ENCODE peak calls at places on chromosome 9, in seven cellular contexts. M, V, Y, H, F, G and C are unnamed samples. For H3K4me1, the result is how much of the 10 kb centered on the place peaks cover.

GRCh38 chr9:12777149-12778010 is 2.6 kb downstream of the LURAP1L start:
- DNase-seq in M (no peak), V (no peak), Y (no peak), H (no peak), F (no peak), G (no peak), C (no peak)

GRCh38 chr9:108363321-108363720 is 492.5 kb downstream of the ACTL7B start:
- DNase-seq in M (no peak), V (no peak), Y (no peak), H (no peak), F (no peak), G (no peak), C (no peak)

GRCh38 chr9:70791936-70792335 is 329.5 kb downstream of the TRPM3 start:
- DNase-seq in M (no peak), V (no peak), Y (no peak), H (no peak), F (no peak), G (no peak), C (no peak)

GRCh38 chr9:629136-629535 is 212.4 kb upstream of the DMRT1 start:
- DNase-seq in M (no peak), V (no peak), Y (no peak), H (no peak), F (no peak), G (no peak), C (no peak)

GRCh38 chr9:135567311-135567710 is 5.8 kb downstream of the PAEP start:
- DNase-seq in M (no peak), V (no peak), Y (no peak), H (no peak), F (no peak), G (no peak), C (no peak)

GRCh38 chr9:69937358-69937757 is 106.3 kb upstream of the MAMDC2 start:
- DNase-seq in M (no peak), V (no peak), Y (peak), H (no peak), F (no peak), G (no peak), C (no peak)

GRCh38 chr9:83327323-83327722 is 210.9 kb downstream of the FRMD3 start:
- DNase-seq in M (no peak), V (peak), Y (peak), H (no peak), F (no peak), G (no peak), C (no peak)

GRCh38 chr9:110446171-110446570 is 108.5 kb upstream of the TXNDC8 start:
- DNase-seq in M (no peak), V (no peak), Y (no peak), H (no peak), F (no peak), G (no peak), C (no peak)

GRCh38 chr9:13430717-13431116 is 151.2 kb upstream of the MPDZ start:
- DNase-seq in M (no peak), V (no peak), Y (no peak), H (no peak), F (no peak), G (no peak), C (no peak)

GRCh38 chr9:110444911-110445310 is 107.2 kb upstream of the TXNDC8 start:
- DNase-seq in M (no peak), V (no peak), Y (no peak), H (no peak), F (no peak), G (no peak), C (no peak)

GRCh38 chr9:126326228-126327015 is at the start of gene MVB12B:
- DNase-seq in M (no peak), V (no peak), Y (peak), H (peak), F (no peak), G (no peak), C (peak)

GRCh38 chr9:5529683-5530221 is 19.4 kb downstream of the PDCD1LG2 start:
- DNase-seq in M (no peak), V (no peak), Y (peak), H (no peak), F (peak), G (no peak), C (no peak)

GRCh38 chr9:114289571-114290481 is 33.1 kb upstream of the ORM1 start:
- DNase-seq in M (no peak), V (no peak), Y (no peak), H (no peak), F (no peak), G (peak), C (no peak)

GRCh38 chr9:5838884-5839571 is 6.1 kb upstream of the ERMP1 start:
- DNase-seq in M (no peak), V (no peak), Y (peak), H (peak), F (no peak), G (no peak), C (peak)

GRCh38 chr9:131095666-131096489 is 453 bp upstream of the AIF1L start:
- DNase-seq in M (peak), V (peak), Y (peak), H (no peak), F (no peak), G (no peak), C (peak)

GRCh38 chr9:90034071-90034470 is 429.3 kb downstream of the GADD45G start:
- DNase-seq in M (no peak), V (no peak), Y (no peak), H (no peak), F (no peak), G (no peak), C (no peak)

GRCh38 chr9:97853056-97853843 is at the start of gene FOXE1:
- DNase-seq in M (no peak), V (no peak), Y (peak), H (no peak), F (no peak), G (no peak), C (no peak)

GRCh38 chr9:14283276-14283675 is 30.7 kb downstream of the NFIB start:
- DNase-seq in M (no peak), V (no peak), Y (no peak), H (no peak), F (no peak), G (no peak), C (peak)

GRCh38 chr9:129944501-129945116 is 98.4 kb downstream of the FNBP1 start:
- DNase-seq in M (no peak), V (no peak), Y (no peak), H (no peak), F (no peak), G (no peak), C (no peak)

GRCh38 chr9:135137398-135137832 is 49.9 kb downstream of the OLFM1 start:
- DNase-seq in M (no peak), V (no peak), Y (no peak), H (no peak), F (no peak), G (no peak), C (peak)

GRCh38 chr9:12716823-12717222 is 23.6 kb downstream of the TYRP1 start:
- DNase-seq in M (no peak), V (no peak), Y (no peak), H (no peak), F (no peak), G (no peak), C (no peak)

GRCh38 chr9:28782630-28783029 is 1209.3 kb upstream of the C9orf72 start:
- DNase-seq in M (no peak), V (no peak), Y (peak), H (no peak), F (no peak), G (no peak), C (no peak)

GRCh38 chr9:132074736-132075135 is 4.9 kb downstream of the MED27 start:
- DNase-seq in M (no peak), V (no peak), Y (no peak), H (no peak), F (no peak), G (peak), C (peak)

GRCh38 chr9:111572945-111573604 is 26.4 kb downstream of the PTGR1 start:
- DNase-seq in M (no peak), V (peak), Y (no peak), H (no peak), F (no peak), G (no peak), C (peak)

DNA sequence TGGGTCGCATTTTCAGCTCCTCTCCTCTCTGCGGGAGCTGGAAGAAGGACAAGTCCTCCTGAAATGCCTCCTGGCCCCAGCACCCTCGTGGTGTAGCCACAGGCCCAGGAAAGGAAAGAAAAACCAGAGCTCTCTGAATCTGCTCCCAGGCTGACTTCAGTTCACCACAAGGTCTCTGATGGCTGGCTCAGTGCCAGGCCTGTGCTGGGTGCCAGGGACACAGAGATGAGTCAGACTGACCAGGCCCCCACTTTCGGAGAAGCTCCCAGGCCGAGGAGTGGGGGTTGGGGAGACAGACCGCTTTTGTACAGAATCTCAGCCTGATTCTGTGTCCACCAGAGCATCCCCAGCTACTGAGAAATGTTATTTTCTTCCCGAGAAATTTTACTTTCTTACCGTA is 12.1 kb downstream of the GLIPR2 start:
- DNase-seq in M (no peak), V (peak), Y (peak), H (peak), F (peak), G (peak), C (peak)
- H3K4me1 ChIP-seq in M (under half), V (under half), Y (under half), H (under half), F (half or more), G (under half), C (half or more)

DNA sequence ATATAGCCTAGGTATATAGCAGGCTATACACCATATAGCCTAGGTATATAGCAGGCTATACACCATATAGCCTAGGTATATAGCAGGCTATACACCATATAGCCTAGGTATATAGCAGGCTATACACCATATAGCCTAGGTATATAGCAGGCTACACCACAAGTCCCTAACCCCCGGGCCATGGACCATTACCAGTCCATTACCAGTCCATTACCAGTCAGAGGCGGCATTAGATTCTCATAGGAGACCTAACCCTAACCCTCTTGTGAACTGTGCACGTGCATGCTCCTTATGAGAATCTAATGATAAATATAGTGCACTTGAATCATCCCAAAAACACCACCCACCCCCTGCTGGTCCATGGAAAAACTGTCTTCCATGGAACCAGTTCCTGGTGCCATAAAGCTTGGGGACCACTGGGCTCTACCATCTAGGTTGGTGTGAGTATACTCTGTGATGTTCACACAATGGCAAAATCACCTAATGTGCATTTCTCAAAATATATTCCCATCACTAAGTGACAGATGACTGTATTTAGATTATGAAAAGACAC is 4.7 kb downstream of the PLIN2 start:
- DNase-seq in M (no peak), V (no peak), Y (no peak), H (no peak), F (no peak), G (no peak), C (no peak)
- H3K4me3 ChIP-seq in M (no peak), V (no peak), Y (no peak), H (no peak), F (no peak), G (no peak), C (peak)

GRCh38 chr9:106880863-106881262 is 17.9 kb downstream of the ZNF462 start:
- DNase-seq in M (no peak), V (no peak), Y (no peak), H (no peak), F (no peak), G (no peak), C (no peak)
- H3K4me1 ChIP-seq in M (under half), V (half or more), Y (half or more), H (under half), F (under half), G (under half), C (under half)

DNA sequence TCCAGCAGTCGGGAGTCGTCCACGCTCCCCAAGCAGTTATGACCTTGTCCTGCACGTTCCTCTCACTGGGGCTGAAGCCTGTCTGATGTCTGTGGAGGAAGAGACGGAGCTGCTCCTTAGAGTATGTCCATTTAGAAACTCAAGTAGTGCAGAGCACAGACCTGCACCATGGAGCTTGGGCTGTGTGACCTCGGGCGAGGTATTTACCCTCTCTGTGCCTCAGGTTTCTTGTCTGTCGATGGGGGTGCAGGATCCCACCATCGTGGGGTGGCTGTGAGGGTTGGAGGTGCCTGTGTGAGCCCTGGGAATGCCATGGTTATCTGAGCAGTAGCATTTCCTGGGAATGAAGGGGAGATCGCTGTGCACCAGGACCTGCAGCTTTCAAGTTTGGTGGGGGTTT is 14.2 kb downstream of the TRAF2 start:
- DNase-seq in M (no peak), V (no peak), Y (no peak), H (no peak), F (no peak), G (no peak), C (no peak)
- H3K4me3 ChIP-seq in M (no peak), V (no peak), Y (no peak), H (no peak), F (no peak), G (no peak), C (no peak)

GRCh38 chr9:123044556-123044955 is 11.1 kb downstream of the GPR21 start:
- DNase-seq in M (no peak), V (no peak), Y (peak), H (no peak), F (no peak), G (no peak), C (peak)

GRCh38 chr9:123053711-123054110 is 20.2 kb downstream of the GPR21 start:
- DNase-seq in M (no peak), V (no peak), Y (no peak), H (no peak), F (no peak), G (no peak), C (no peak)

GRCh38 chr9:123049589-123050222 is 16.2 kb downstream of the GPR21 start:
- DNase-seq in M (no peak), V (no peak), Y (no peak), H (no peak), F (no peak), G (no peak), C (peak)

GRCh38 chr9:123046796-123047195 is 13.3 kb downstream of the GPR21 start:
- DNase-seq in M (no peak), V (no peak), Y (no peak), H (no peak), F (no peak), G (no peak), C (no peak)

DNA sequence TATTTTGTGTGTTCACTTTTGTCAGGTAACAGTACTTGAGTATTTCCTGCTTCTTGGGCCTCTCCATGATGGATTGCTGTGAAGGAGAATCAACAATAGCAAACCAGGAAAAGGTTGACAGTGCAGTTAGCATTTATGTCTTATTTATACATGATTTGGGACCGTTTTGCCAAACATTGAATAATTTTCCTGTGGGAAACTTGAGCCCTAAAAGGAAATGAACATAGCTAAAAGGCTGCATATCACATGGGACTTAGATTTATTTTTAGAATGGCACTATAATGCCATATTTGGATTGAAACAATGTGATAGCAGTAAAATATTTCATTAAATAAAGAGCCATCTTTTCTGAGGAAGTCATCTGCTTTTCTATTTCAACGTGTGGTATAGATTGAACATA is 15.3 kb downstream of the GPR21 start:
- DNase-seq in M (no peak), V (no peak), Y (no peak), H (no peak), F (no peak), G (no peak), C (peak)
- H3K4me1 ChIP-seq in M (under half), V (under half), Y (under half), H (under half), F (under half), G (under half), C (under half)

DNA sequence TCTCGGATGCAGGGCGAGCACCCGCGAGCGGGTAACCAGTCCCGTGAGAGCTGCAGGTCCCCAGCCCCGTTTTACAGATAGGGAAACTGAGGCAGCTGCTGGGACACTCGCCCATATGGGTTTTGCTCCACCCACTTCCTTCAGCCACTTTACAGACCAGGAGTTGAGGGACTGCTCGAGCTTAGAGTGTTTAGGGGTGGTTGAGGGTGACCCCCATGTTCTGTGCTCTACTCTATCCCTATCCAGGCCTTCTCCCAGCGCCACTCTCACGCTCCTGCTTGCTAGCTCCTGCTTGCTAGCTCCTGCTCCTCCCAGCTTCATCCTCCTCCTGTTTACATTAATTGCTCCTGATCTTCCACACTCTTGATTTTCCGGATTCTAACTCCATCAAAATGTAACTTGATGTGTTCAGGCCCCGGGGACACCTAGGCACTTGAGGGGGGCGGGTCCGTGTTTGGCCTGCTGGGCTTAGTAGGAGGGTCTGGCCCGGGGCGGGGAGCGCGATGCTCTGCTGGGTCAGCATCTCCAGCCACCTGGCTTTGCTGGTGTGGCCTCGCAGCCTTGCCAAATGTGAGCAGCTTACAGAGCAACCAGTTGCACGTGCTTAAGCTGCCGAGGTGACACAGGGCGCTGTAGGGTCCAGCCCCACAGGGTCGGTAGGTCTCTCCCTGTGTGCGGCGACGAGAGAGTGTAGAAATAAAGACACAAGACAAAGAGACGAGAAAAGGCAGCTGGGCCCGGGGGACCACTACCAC is 1.5 kb upstream of the PTGES2 start:
- DNase-seq in M (no peak), V (no peak), Y (no peak), H (peak), F (no peak), G (no peak), C (no peak)
- H3K4me3 ChIP-seq in M (peak), V (peak), Y (peak), H (peak), F (peak), G (peak), C (peak)

GRCh38 chr9:117035546-117035945 is 348.4 kb downstream of the TRIM32 start:
- DNase-seq in M (no peak), V (no peak), Y (no peak), H (no peak), F (no peak), G (no peak), C (no peak)
- H3K4me1 ChIP-seq in M (under half), V (under half), Y (under half), H (under half), F (under half), G (under half), C (under half)